ENCODE peak calls at places on chromosomes 13 and 19, in five cellular contexts. C, F, Q, R and M are unnamed samples.

GRCh38 chr19:54010474-54010873 is 19.0 kb downstream of the CACNG6 start:
- DNase-seq in C (no peak), F (no peak), Q (no peak), R (no peak), M (no peak)

GRCh38 chr19:41935781-41936415 is 7.6 kb upstream of the ERFL start:
- DNase-seq in C (no peak), F (no peak), Q (no peak), R (no peak), M (no peak)

GRCh38 chr19:6501740-6502648 is at the start of gene TUBB4A:
- DNase-seq in C (no peak), F (no peak), Q (peak), R (peak), M (peak)

GRCh38 chr13:19604306-19604705 is 29.2 kb upstream of the MPHOSPH8 start:
- DNase-seq in C (no peak), F (peak), Q (no peak), R (no peak), M (no peak)

GRCh38 chr13:105220063-105220462 is 1315.4 kb downstream of the EFNB2 start:
- DNase-seq in C (no peak), F (no peak), Q (no peak), R (no peak), M (no peak)

GRCh38 chr13:95713651-95714050 is 36.7 kb downstream of the DNAJC3 start:
- DNase-seq in C (no peak), F (no peak), Q (no peak), R (no peak), M (no peak)

GRCh38 chr13:33218020-33218419 is 67.5 kb downstream of the STARD13 start:
- DNase-seq in C (no peak), F (peak), Q (no peak), R (no peak), M (no peak)

GRCh38 chr19:47573076-47574026 is at the start of gene ZNF541:
- DNase-seq in C (no peak), F (no peak), Q (no peak), R (peak), M (peak)

GRCh38 chr13:49388256-49388655 is 55.6 kb downstream of the CAB39L start:
- DNase-seq in C (no peak), F (no peak), Q (no peak), R (no peak), M (no peak)

GRCh38 chr13:109331898-109332297 is 454.5 kb downstream of the IRS2 start:
- DNase-seq in C (no peak), F (no peak), Q (no peak), R (peak), M (no peak)

GRCh38 chr13:42420304-42420703 is 148.4 kb downstream of the AKAP11 start:
- DNase-seq in C (no peak), F (no peak), Q (peak), R (no peak), M (peak)

GRCh38 chr19:33774751-33775150 is 21.9 kb upstream of the KCTD15 start:
- DNase-seq in C (no peak), F (no peak), Q (no peak), R (no peak), M (no peak)

GRCh38 chr13:93715866-93716265 is 489.3 kb downstream of the GPC6 start:
- DNase-seq in C (no peak), F (no peak), Q (no peak), R (no peak), M (no peak)

GRCh38 chr19:6412111-6412999 is 12.3 kb downstream of the KHSRP start:
- DNase-seq in C (peak), F (peak), Q (no peak), R (peak), M (peak)

GRCh38 chr19:41156207-41156606 is 36.8 kb upstream of the CYP2S1 start:
- DNase-seq in C (no peak), F (no peak), Q (no peak), R (no peak), M (no peak)

GRCh38 chr19:46786236-46787039 is 2.0 kb downstream of the SLC1A5 start:
- DNase-seq in C (no peak), F (peak), Q (peak), R (peak), M (peak)

GRCh38 chr13:29704648-29705047 is 109.2 kb upstream of the SLC7A1 start:
- DNase-seq in C (no peak), F (no peak), Q (no peak), R (peak), M (no peak)

GRCh38 chr19:46976845-46977320 is 42.8 kb upstream of the NPAS1 start:
- DNase-seq in C (no peak), F (no peak), Q (no peak), R (peak), M (no peak)

GRCh38 chr13:75405976-75406703 is 75.8 kb downstream of the TBC1D4 start:
- DNase-seq in C (no peak), F (no peak), Q (no peak), R (no peak), M (no peak)

GRCh38 chr19:6402834-6403608 is 10.1 kb upstream of the GTF2F1 start:
- DNase-seq in C (no peak), F (peak), Q (no peak), R (no peak), M (no peak)

GRCh38 chr19:31349160-31349881 is at the start of gene TSHZ3:
- DNase-seq in C (no peak), F (no peak), Q (no peak), R (peak), M (no peak)

GRCh38 chr13:46675016-46675415 is 121.9 kb downstream of the ESD start:
- DNase-seq in C (no peak), F (no peak), Q (no peak), R (no peak), M (no peak)

GRCh38 chr13:73676550-73677040 is 457.6 kb downstream of the KLF12 start:
- DNase-seq in C (no peak), F (no peak), Q (no peak), R (no peak), M (no peak)

GRCh38 chr13:20151016-20151415 is 9.8 kb downstream of the GJA3 start:
- DNase-seq in C (no peak), F (no peak), Q (no peak), R (no peak), M (no peak)

GRCh38 chr13:99421271-99421670 is 80.0 kb upstream of the TM9SF2 start:
- DNase-seq in C (no peak), F (no peak), Q (no peak), R (no peak), M (no peak)

GRCh38 chr13:113616281-113616906 is 31.8 kb downstream of the TFDP1 start:
- DNase-seq in C (no peak), F (no peak), Q (no peak), R (no peak), M (no peak)

GRCh38 chr19:5213667-5214066 is 126.9 kb downstream of the PTPRS start:
- DNase-seq in C (no peak), F (no peak), Q (no peak), R (no peak), M (no peak)

DNA sequence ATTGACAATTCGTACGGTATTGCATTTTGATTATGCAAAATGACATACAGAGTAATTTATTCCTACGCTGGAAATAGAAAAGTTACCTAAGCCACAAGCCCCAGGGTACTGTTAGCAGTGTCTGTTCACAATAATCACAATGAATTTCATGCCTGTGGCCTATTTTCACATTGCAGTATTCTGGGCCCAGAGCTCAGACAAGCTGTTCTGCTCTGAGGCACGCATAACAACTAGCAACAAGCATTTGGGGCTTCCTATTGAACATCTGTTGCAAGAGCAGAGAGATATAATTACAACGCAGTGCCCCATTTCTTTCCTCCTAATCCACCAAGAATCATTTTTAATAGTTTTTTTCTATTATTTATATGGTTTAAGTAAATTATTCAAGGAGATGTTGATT is 158.9 kb upstream of the SGCG start:
- DNase-seq in C (no peak), F (no peak), Q (no peak), R (no peak), M (no peak)
- TF ChIP-seq TAF1 in C (no peak), F (no peak), Q (no peak), R (no peak), M (no peak)

DNA sequence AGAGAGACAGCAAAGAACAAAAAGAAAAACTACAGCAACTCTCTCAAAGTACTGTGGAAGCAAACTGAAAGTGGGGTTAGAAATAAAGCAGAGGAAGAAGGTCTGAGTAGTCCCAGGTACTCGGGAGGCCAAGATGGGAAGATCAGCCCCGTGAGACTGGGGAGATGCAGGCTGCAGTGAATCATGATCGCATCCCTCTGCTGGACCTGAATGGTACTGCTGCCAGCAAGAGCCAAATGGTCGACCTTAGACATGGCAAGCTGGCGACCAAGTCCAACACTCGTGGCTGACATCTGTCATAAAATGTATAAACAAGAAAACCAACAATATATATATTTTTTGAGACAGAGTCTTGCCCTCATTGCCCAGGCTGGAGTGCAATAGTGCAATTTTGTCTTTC is 33.7 kb upstream of the ZNF724 start:
- DNase-seq in C (peak), F (peak), Q (no peak), R (peak), M (peak)
- TF ChIP-seq TAF1 in C (no peak), F (no peak), Q (no peak), R (no peak), M (no peak)

GRCh38 chr13:51913421-51914136 is 51.8 kb downstream of the CCDC70 start:
- DNase-seq in C (no peak), F (no peak), Q (no peak), R (peak), M (no peak)
- TF ChIP-seq TAF1 in C (no peak), F (no peak), Q (no peak), R (no peak), M (no peak)

DNA sequence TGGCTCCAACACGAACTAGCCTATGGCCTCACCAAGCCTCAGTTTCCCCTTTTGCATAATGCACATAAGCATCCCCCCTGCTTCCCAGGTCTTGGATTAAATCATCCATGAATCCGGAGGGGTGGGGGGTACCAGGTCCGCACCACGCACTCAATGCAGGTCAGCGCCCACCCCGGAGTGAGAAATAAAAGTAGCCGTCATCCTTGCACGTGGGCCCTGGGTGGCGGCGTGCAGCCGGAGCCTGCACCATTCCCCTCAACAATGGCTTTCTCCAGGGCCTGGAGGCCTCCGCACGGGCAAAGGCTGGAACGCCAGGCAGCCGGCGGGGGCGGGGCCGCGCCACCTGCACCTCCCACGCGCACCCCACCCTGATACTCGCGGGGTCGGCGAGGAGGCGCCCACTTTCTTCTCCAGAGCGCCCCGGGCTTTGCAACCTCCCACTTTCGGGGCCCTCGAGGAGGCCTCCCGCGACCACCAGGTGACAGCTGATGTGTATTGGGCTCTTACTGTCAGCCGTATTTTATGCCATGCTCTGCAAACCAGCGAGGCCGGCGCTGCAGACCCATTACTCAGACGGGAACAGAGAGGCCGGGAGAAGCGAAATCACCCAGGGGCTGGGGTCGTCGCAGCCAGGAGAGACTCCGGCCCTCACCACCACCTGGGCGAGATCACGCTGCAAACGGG is 767 bp upstream of the GADD45B start:
- DNase-seq in C (no peak), F (no peak), Q (no peak), R (peak), M (no peak)
- TF ChIP-seq TAF1 in C (no peak), F (no peak), Q (peak), R (no peak), M (no peak)

GRCh38 chr19:1665565-1666047 is 13.2 kb upstream of the TCF3 start:
- DNase-seq in C (no peak), F (no peak), Q (no peak), R (no peak), M (no peak)
- TF ChIP-seq TAF1 in C (no peak), F (no peak), Q (no peak), R (no peak), M (no peak)

GRCh38 chr19:45016388-45017314 is 15.4 kb downstream of the RELB start:
- DNase-seq in C (no peak), F (peak), Q (peak), R (peak), M (peak)
- TF ChIP-seq TAF1 in C (no peak), F (no peak), Q (no peak), R (no peak), M (no peak)

GRCh38 chr13:66264976-66265375 is 965.2 kb downstream of the PCDH9 start:
- DNase-seq in C (no peak), F (no peak), Q (no peak), R (no peak), M (no peak)
- TF ChIP-seq TAF1 in C (no peak), F (no peak), Q (no peak), R (no peak), M (no peak)

GRCh38 chr19:15245370-15246197 is 13.3 kb upstream of the EPHX3 start:
- DNase-seq in C (no peak), F (no peak), Q (no peak), R (no peak), M (no peak)

GRCh38 chr19:15246198-15246481 is 13.9 kb upstream of the EPHX3 start:
- DNase-seq in C (no peak), F (no peak), Q (no peak), R (no peak), M (no peak)

GRCh38 chr19:15248106-15248505 is 15.9 kb upstream of the EPHX3 start:
- DNase-seq in C (no peak), F (no peak), Q (no peak), R (no peak), M (no peak)

GRCh38 chr19:15248648-15249559 is 16.7 kb upstream of the EPHX3 start:
- DNase-seq in C (no peak), F (no peak), Q (no peak), R (no peak), M (no peak)

GRCh38 chr19:15247107-15248014 is 15.1 kb upstream of the EPHX3 start:
- DNase-seq in C (no peak), F (peak), Q (no peak), R (no peak), M (no peak)
- TF ChIP-seq TAF1 in C (no peak), F (no peak), Q (no peak), R (no peak), M (no peak)